ENCODE peak calls at places on chromosomes 16 and 17, in five cellular contexts. W, I, U, A and R are unnamed samples.

GRCh38 chr16:6573577-6573976 is 759.1 kb upstream of the RBFOX1 start:
- DNase-seq in W (no peak), I (peak), U (no peak), A (peak), R (no peak)

GRCh38 chr17:81537856-81538555 is 9.8 kb downstream of the FSCN2 start:
- DNase-seq in W (no peak), I (peak), U (peak), A (no peak), R (no peak)

GRCh38 chr17:13984956-13985355 is 84.3 kb upstream of the COX10 start:
- DNase-seq in W (no peak), I (no peak), U (no peak), A (no peak), R (no peak)

GRCh38 chr16:55333690-55334089 is 9.7 kb downstream of the IRX6 start:
- DNase-seq in W (no peak), I (no peak), U (no peak), A (no peak), R (no peak)

GRCh38 chr16:47978491-47979490 is 177.0 kb downstream of the ABCC12 start:
- DNase-seq in W (no peak), I (no peak), U (no peak), A (no peak), R (no peak)

GRCh38 chr17:31416503-31416923 is 25.0 kb downstream of the RAB11FIP4 start:
- DNase-seq in W (no peak), I (peak), U (peak), A (no peak), R (peak)

GRCh38 chr17:19753049-19753444 is 4.9 kb upstream of the ALDH3A1 start:
- DNase-seq in W (no peak), I (no peak), U (peak), A (peak), R (peak)

GRCh38 chr16:68267612-68268405 is 3.5 kb downstream of the SLC7A6 start:
- DNase-seq in W (no peak), I (no peak), U (no peak), A (no peak), R (no peak)

GRCh38 chr17:75774471-75774987 is 9.5 kb upstream of the GALK1 start:
- DNase-seq in W (no peak), I (no peak), U (no peak), A (peak), R (peak)

GRCh38 chr16:81940781-81941560 is 70.3 kb downstream of the SDR42E1 start:
- DNase-seq in W (peak), I (peak), U (no peak), A (no peak), R (peak)

GRCh38 chr16:88619859-88620655 is 18.3 kb upstream of the IL17C start:
- DNase-seq in W (peak), I (no peak), U (no peak), A (peak), R (peak)

GRCh38 chr16:49365711-49366509 is 7.7 kb upstream of the C16orf78 start:
- DNase-seq in W (no peak), I (no peak), U (no peak), A (no peak), R (no peak)

GRCh38 chr17:36939059-36939943 is 2.0 kb downstream of the LHX1 start:
- DNase-seq in W (no peak), I (no peak), U (no peak), A (no peak), R (no peak)

GRCh38 chr16:9521749-9522370 is 430.4 kb downstream of the HAPSTR1 start:
- DNase-seq in W (no peak), I (no peak), U (no peak), A (no peak), R (no peak)

GRCh38 chr16:83344014-83344413 is 463.8 kb upstream of the HSBP1 start:
- DNase-seq in W (peak), I (no peak), U (no peak), A (no peak), R (peak)

GRCh38 chr16:72657791-72658190 is 390.1 kb downstream of the ZFHX3 start:
- DNase-seq in W (no peak), I (no peak), U (no peak), A (no peak), R (no peak)

GRCh38 chr16:76650579-76650978 is 373.4 kb downstream of the CNTNAP4 start:
- DNase-seq in W (no peak), I (no peak), U (no peak), A (no peak), R (no peak)

GRCh38 chr17:62064791-62065563 is at the start of gene MED13:
- DNase-seq in W (no peak), I (peak), U (peak), A (peak), R (peak)

GRCh38 chr16:20865420-20866126 is 34.6 kb downstream of the DCUN1D3 start:
- DNase-seq in W (no peak), I (no peak), U (no peak), A (no peak), R (no peak)

GRCh38 chr17:82943751-82944150 is 103.9 kb upstream of the ZNF750 start:
- DNase-seq in W (no peak), I (no peak), U (no peak), A (no peak), R (no peak)

GRCh38 chr16:53484542-53484941 is 18.5 kb downstream of the AKTIP start:
- DNase-seq in W (no peak), I (no peak), U (no peak), A (no peak), R (no peak)

GRCh38 chr16:29926675-29927522 is 873 bp upstream of the KCTD13 start:
- DNase-seq in W (no peak), I (no peak), U (no peak), A (peak), R (no peak)

GRCh38 chr17:57940217-57940616 is 15.0 kb downstream of the CUEDC1 start:
- DNase-seq in W (no peak), I (peak), U (no peak), A (no peak), R (no peak)

GRCh38 chr17:20091161-20092029 is 82.2 kb downstream of the SPECC1 start:
- DNase-seq in W (no peak), I (no peak), U (peak), A (no peak), R (peak)

GRCh38 chr17:75637143-75637538 is 3.9 kb downstream of the SMIM5 start:
- DNase-seq in W (no peak), I (no peak), U (peak), A (peak), R (no peak)

GRCh38 chr17:58969612-58970011 is 137.1 kb downstream of the TRIM37 start:
- DNase-seq in W (no peak), I (no peak), U (no peak), A (no peak), R (no peak)

GRCh38 chr17:8955021-8955420 is 10.5 kb downstream of the PIK3R5 start:
- DNase-seq in W (no peak), I (no peak), U (no peak), A (no peak), R (no peak)

GRCh38 chr16:56408379-56409098 is 16.8 kb downstream of the AMFR start:
- DNase-seq in W (no peak), I (no peak), U (no peak), A (peak), R (no peak)

GRCh38 chr17:61595418-61595817 is 4.4 kb upstream of the NACA2 start:
- DNase-seq in W (no peak), I (no peak), U (no peak), A (no peak), R (no peak)

GRCh38 chr17:80465316-80465974 is 11.0 kb downstream of the NPTX1 start:
- DNase-seq in W (no peak), I (no peak), U (no peak), A (no peak), R (no peak)

GRCh38 chr17:81400154-81400938 is 5.1 kb downstream of the BAHCC1 start:
- DNase-seq in W (no peak), I (peak), U (no peak), A (no peak), R (peak)

GRCh38 chr16:88519240-88519639 is 51.0 kb upstream of the ZC3H18 start:
- DNase-seq in W (no peak), I (no peak), U (no peak), A (no peak), R (no peak)

GRCh38 chr16:57502048-57502775 is 15.9 kb upstream of the DOK4 start:
- DNase-seq in W (no peak), I (no peak), U (no peak), A (no peak), R (no peak)

GRCh38 chr17:59427996-59428395 is 96.5 kb downstream of the YPEL2 start:
- DNase-seq in W (no peak), I (no peak), U (peak), A (no peak), R (peak)

GRCh38 chr17:65051922-65052321 is 4.6 kb downstream of the GNA13 start:
- DNase-seq in W (no peak), I (no peak), U (no peak), A (no peak), R (no peak)

GRCh38 chr16:81478876-81479496 is 34.4 kb downstream of the CMIP start:
- DNase-seq in W (no peak), I (no peak), U (peak), A (peak), R (no peak)

GRCh38 chr16:14371778-14372431 is 258.2 kb downstream of the PARN start:
- DNase-seq in W (no peak), I (no peak), U (no peak), A (no peak), R (no peak)

GRCh38 chr17:3959295-3959899 is 4.8 kb downstream of the ATP2A3 start:
- DNase-seq in W (peak), I (no peak), U (no peak), A (peak), R (peak)

GRCh38 chr17:19343256-19343630 is 19.3 kb downstream of the B9D1 start:
- DNase-seq in W (no peak), I (no peak), U (no peak), A (no peak), R (no peak)

GRCh38 chr17:44738214-44738906 is 20.4 kb upstream of the ADAM11 start:
- DNase-seq in W (no peak), I (no peak), U (no peak), A (no peak), R (no peak)
- H3K4me3 ChIP-seq in W (no peak), I (no peak), U (no peak), A (no peak), R (no peak)

GRCh38 chr17:77420476-77420803 is 279.7 kb downstream of the SEC14L1 start:
- DNase-seq in W (no peak), I (no peak), U (no peak), A (no peak), R (no peak)
- TF ChIP-seq CTCF in W (peak), I (peak), U (no peak), A (peak), R (no peak)

GRCh38 chr16:86756882-86757703 is 178.7 kb downstream of the FOXL1 start:
- DNase-seq in W (no peak), I (no peak), U (no peak), A (no peak), R (no peak)
- H3K4me3 ChIP-seq in W (no peak), I (no peak), U (no peak), A (no peak), R (no peak)

GRCh38 chr17:18033442-18034099 is 5.4 kb downstream of the ATPAF2 start:
- DNase-seq in W (peak), I (peak), U (no peak), A (peak), R (peak)
- TF ChIP-seq CTCF in W (peak), I (peak), U (peak), A (peak), R (peak)

GRCh38 chr17:76868176-76868668 is at the start of gene MGAT5B:
- DNase-seq in W (peak), I (peak), U (peak), A (peak), R (peak)
- H3K4me3 ChIP-seq in W (peak), I (peak), U (peak), A (peak), R (peak)

DNA sequence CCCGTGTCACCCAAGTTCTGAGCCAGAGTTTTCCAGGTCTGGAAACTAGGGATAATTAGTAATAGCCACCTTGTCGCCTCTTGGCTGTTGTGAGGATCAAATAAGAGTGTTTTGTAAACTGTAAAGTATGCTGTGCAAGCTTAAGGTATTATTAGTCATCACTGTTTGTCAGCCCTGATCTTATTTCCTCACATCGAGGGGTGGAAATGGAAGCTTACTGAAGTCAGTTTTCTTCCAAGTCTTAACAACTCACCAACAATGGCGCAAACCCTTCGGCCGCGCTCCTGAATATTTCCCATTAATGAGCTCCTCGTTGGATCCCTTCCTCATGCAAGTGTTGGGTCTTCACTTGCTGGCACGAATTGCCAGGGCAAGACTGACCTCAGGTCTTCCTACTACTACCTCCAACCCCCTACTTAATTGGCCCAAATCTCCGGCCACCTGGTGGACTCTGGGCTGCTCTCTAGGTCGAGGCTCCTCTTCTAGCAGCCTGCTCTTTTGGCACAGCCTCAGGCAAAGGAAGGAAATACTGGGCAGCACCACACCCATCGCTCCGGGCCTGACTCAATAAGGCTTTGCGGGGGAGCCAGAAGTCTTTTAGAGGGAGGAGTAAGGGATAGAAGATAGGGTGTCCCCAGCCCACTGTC is 874 bp upstream of the SLC35B1 start:
- DNase-seq in W (no peak), I (no peak), U (no peak), A (no peak), R (peak)
- TF ChIP-seq CTCF in W (no peak), I (no peak), U (no peak), A (no peak), R (no peak)

DNA sequence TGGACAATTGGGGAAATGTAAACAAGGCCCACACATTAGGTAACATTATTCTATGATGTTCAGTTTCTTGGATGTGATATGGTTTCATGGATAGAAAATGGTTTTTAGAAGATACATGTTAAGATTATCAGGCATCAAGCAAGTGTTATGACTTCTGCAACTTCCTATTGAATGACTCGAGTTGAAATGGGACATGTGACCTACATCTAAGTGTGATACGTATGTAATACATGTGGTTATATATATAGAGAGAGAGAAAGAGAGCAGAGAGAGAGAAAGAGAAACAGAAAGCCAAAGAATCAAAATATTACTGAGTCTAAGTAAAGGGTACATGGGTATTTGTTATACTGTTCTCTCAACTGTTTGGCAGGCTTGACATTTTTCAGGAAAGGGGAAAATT is 1.7 kb downstream of the TMEM170A start:
- DNase-seq in W (no peak), I (no peak), U (no peak), A (no peak), R (no peak)
- H3K4me3 ChIP-seq in W (peak), I (peak), U (peak), A (peak), R (no peak)